ENCODE peak calls at places on chromosomes 2 and 18, in four cellular contexts. I is spleen, P is WERI-Rb-1, D is psoas muscle. O is an unnamed sample.

GRCh38 chr2:112162341-112162740 is 24.2 kb downstream of the FBLN7 start:
- DNase-seq in I (no peak), P (no peak), D (no peak), O (no peak)

GRCh38 chr2:99850076-99850710 is 292.2 kb downstream of the AFF3 start:
- DNase-seq in I (no peak), P (no peak), D (no peak), O (no peak)

GRCh38 chr18:36284671-36285295 is 12.7 kb upstream of the FHOD3 start:
- DNase-seq in I (no peak), P (peak), D (no peak), O (no peak)

GRCh38 chr2:205786976-205787375 is 104.7 kb downstream of the NRP2 start:
- DNase-seq in I (no peak), P (no peak), D (no peak), O (no peak)

GRCh38 chr2:169091761-169092523 is 22.6 kb downstream of the DHRS9 start:
- DNase-seq in I (no peak), P (no peak), D (no peak), O (no peak)

GRCh38 chr2:46350030-46350699 is 53.0 kb downstream of the EPAS1 start:
- DNase-seq in I (no peak), P (no peak), D (no peak), O (no peak)

GRCh38 chr2:10164611-10165010 is 42.1 kb downstream of the RRM2 start:
- DNase-seq in I (peak), P (no peak), D (no peak), O (no peak)

GRCh38 chr2:181977661-181978350 is 7.8 kb upstream of the PPP1R1C start:
- DNase-seq in I (no peak), P (no peak), D (no peak), O (peak)

GRCh38 chr2:161136696-161137324 is 23.4 kb upstream of the TANK start:
- DNase-seq in I (no peak), P (no peak), D (no peak), O (no peak)

GRCh38 chr18:63314991-63315662 is 4.4 kb downstream of the BCL2 start:
- DNase-seq in I (no peak), P (no peak), D (no peak), O (no peak)

GRCh38 chr2:199973703-199974102 is 18.3 kb downstream of the MAIP1 start:
- DNase-seq in I (no peak), P (no peak), D (no peak), O (no peak)

GRCh38 chr2:122929347-122929746 is 1095.7 kb upstream of the CNTNAP5 start:
- DNase-seq in I (no peak), P (no peak), D (no peak), O (no peak)

GRCh38 chr2:120362926-120363325 is 17.0 kb downstream of the INHBB start:
- DNase-seq in I (no peak), P (no peak), D (no peak), O (no peak)

GRCh38 chr2:32064021-32064678 is 794 bp downstream of the SPAST start:
- DNase-seq in I (no peak), P (peak), D (no peak), O (no peak)

GRCh38 chr18:46334200-46334553 is 230.0 kb downstream of the HAUS1 start:
- DNase-seq in I (no peak), P (no peak), D (no peak), O (no peak)

GRCh38 chr2:152354909-152355308 is 19.9 kb downstream of the FMNL2 start:
- DNase-seq in I (no peak), P (no peak), D (no peak), O (no peak)

GRCh38 chr2:117058366-117058765 is 756.1 kb upstream of the DDX18 start:
- DNase-seq in I (no peak), P (no peak), D (no peak), O (no peak)

GRCh38 chr2:144583741-144584453 is 64.0 kb upstream of the ZEB2 start:
- DNase-seq in I (no peak), P (no peak), D (no peak), O (peak)

GRCh38 chr2:153871231-153872221 is at the start of gene GALNT13:
- DNase-seq in I (peak), P (peak), D (peak), O (no peak)

GRCh38 chr2:191303349-191304005 is 58.3 kb downstream of the MYO1B start:
- DNase-seq in I (no peak), P (peak), D (no peak), O (no peak)

DNA sequence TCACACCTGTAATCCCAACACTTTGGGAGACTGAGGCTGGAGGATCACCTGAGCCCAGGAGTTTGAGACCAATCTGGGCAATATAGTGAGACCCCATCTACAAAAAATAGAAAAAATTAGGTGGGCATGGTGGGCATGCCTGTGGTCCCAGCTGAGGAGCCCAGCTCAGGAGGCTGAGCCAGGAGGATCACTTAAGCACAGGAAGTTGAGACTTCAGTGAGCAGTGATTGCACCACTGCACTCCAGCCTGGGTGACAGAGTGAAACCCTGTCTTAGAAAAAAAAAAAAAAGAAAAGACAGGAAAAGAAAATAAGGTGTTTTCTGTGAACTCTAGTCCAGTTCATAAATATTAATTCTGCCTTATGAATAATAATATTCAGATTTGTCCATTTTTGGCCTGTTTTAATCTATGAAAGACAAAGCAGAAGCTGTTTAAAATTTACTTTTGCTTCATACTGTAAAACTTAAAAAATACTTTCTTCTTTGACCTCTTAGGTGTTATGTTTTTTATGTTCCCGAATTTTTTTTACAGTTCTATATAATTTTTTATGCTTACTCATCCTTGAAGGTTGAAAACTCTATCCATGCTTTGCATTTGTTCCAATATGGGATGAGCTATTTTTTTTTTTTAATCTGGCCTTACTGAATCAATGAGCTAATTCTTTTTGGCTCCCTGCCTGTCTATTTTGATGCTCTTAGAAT is 8.4 kb upstream of the ANXA4 start:
- DNase-seq in I (no peak), P (no peak), D (no peak), O (no peak)
- TF ChIP-seq CTCF in I (no peak), P (no peak), D (no peak), O (no peak)

DNA sequence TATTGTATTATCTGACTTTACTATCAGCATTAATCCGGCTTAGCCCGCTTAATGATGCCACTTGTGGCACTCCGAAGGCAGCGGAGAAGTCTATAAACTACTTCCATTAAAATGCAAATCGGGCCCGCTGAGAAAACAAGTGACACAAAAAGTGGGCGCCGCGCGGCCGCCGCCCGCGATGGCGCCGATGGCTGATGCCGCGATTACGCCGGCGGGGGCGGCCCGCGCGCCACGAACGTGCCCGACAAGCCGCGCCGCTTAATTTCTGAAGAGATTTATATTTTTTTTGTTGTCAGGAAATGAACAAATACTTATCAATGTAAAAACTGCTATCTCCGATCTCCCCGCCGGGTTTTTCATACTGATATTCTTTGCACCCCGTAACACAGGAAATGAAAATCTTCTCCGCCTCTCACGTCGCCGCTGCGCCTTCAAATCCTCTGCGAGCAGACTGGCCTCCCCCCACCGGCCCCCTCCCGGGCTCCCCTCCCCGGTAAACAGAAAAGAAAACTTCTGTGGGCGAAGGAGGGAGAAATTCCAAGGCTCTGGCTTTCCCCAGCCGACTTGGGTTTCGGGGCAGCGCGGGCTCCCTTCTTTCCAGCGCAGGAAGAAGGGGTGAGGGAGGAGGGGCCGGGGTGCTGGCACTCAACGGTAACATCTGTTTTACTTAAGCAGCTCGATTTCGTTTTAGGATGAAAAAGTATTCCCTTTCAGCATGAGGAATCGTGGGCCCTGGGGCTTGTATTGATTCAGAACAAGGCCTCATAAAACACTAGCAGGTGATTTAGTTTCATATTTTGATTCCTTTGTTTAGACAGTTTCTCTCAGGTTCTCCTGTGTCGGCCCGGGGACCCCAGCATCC is 222.0 kb downstream of the INSIG2 start:
- DNase-seq in I (no peak), P (peak), D (no peak), O (no peak)
- H3K4me3 ChIP-seq in I (peak), P (peak), D (peak), O (peak)

GRCh38 chr2:84257871-84258270 is 201.2 kb downstream of the SUCLG1 start:
- DNase-seq in I (no peak), P (no peak), D (no peak), O (no peak)
- TF ChIP-seq CTCF in I (no peak), P (peak), D (no peak), O (no peak)

GRCh38 chr2:80303825-80304521 is 579 bp downstream of the LRRTM1 start:
- DNase-seq in I (no peak), P (peak), D (no peak), O (no peak)

GRCh38 chr2:80303006-80303741 is 1.4 kb downstream of the LRRTM1 start:
- DNase-seq in I (peak), P (no peak), D (no peak), O (no peak)

GRCh38 chr2:80302001-80302464 is 2.5 kb downstream of the LRRTM1 start:
- DNase-seq in I (no peak), P (no peak), D (no peak), O (no peak)

GRCh38 chr2:80302465-80303005 is 2.0 kb downstream of the LRRTM1 start:
- DNase-seq in I (peak), P (no peak), D (no peak), O (no peak)

DNA sequence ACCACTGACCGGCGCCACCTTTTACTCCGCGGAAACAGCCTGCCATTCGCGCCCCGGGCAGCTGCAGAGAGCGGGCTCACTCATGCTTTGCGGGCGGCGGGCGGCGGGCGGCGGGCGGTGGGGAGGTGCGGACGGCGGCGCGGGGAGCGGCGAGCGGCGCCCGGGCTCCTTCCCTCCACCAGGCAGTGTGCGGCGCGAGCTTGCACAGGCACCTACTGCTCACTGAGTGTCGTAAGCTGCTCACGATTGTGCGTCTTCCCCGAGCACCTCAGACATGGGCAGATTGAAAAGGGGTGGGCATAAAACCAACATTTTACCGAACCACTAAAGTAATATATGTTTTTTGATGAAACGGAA is at the start of gene LRRTM1:
- DNase-seq in I (no peak), P (peak), D (no peak), O (no peak)
- H3K4me3 ChIP-seq in I (peak), P (peak), D (peak), O (no peak)

GRCh38 chr2:68294187-68294586 is 25.6 kb downstream of the CNRIP1 start:
- DNase-seq in I (no peak), P (no peak), D (no peak), O (no peak)
- TF ChIP-seq CTCF in I (no peak), P (no peak), D (peak), O (no peak)

GRCh38 chr2:108106746-108107145 is 120.4 kb downstream of the SLC5A7 start:
- DNase-seq in I (no peak), P (no peak), D (no peak), O (no peak)
- H3K4me3 ChIP-seq in I (no peak), P (no peak), D (no peak), O (no peak)

GRCh38 chr2:232492963-232493700 is 5.5 kb upstream of the ECEL1 start:
- DNase-seq in I (peak), P (no peak), D (no peak), O (no peak)
- TF ChIP-seq CTCF in I (no peak), P (no peak), D (no peak), O (no peak)